ENCODE peak calls at places on chromosomes 13 and 19, in five cellular contexts. O is transverse colon, H is stomach, Z is GM12878, X is GM23338. C is an unnamed sample.

GRCh38 chr13:106567421-106568224 is at the start of gene ARGLU1:
- DNase-seq in O (peak; percentile 96), H (peak; percentile 94), Z (peak; percentile 64), X (peak; percentile 96), C (peak; percentile 85)

GRCh38 chr13:60482012-60482411 is 85.0 kb downstream of the TDRD3 start:
- DNase-seq in O (no peak), H (no peak), Z (no peak), X (no peak), C (no peak)

GRCh38 chr13:51689597-51689996 is 105.3 kb downstream of the WDFY2 start:
- DNase-seq in O (no peak), H (no peak), Z (no peak), X (no peak), C (no peak)

GRCh38 chr19:3397266-3398022 is 31.1 kb downstream of the NFIC start:
- DNase-seq in O (peak; percentile 44), H (peak; percentile 63), Z (no peak), X (peak; percentile 60), C (peak; percentile 59)

GRCh38 chr13:20525601-20526544 is at the start of gene CRYL1:
- DNase-seq in O (peak; percentile 85), H (peak; percentile 82), Z (peak; percentile 40), X (peak; percentile 60), C (no peak)

GRCh38 chr13:103161476-103161875 is 95.3 kb upstream of the SLC10A2 start:
- DNase-seq in O (no peak), H (no peak), Z (no peak), X (no peak), C (no peak)

GRCh38 chr13:46712524-46712923 is 84.4 kb downstream of the ESD start:
- DNase-seq in O (no peak), H (no peak), Z (no peak), X (peak; percentile 27), C (no peak)

GRCh38 chr13:86692291-86692690 is 893.1 kb upstream of the SLITRK6 start:
- DNase-seq in O (no peak), H (no peak), Z (no peak), X (no peak), C (no peak)

GRCh38 chr13:114112231-114112825 is 20.1 kb downstream of the RASA3 start:
- DNase-seq in O (peak; percentile 6), H (no peak), Z (no peak), X (no peak), C (no peak)

GRCh38 chr13:39855236-39855635 is 199.8 kb downstream of the COG6 start:
- DNase-seq in O (no peak), H (no peak), Z (no peak), X (no peak), C (no peak)

GRCh38 chr19:40143612-40144011 is 47.6 kb upstream of the MAP3K10 start:
- DNase-seq in O (peak; percentile 41), H (no peak), Z (no peak), X (peak; percentile 20), C (no peak)

GRCh38 chr19:1808395-1808731 is 3.7 kb downstream of the ATP8B3 start:
- DNase-seq in O (no peak), H (no peak), Z (no peak), X (no peak), C (no peak)

GRCh38 chr13:47594833-47595232 is 406.2 kb downstream of the SUCLA2 start:
- DNase-seq in O (no peak), H (no peak), Z (no peak), X (peak; percentile 41), C (no peak)

GRCh38 chr13:64074989-64075474 is 2659.4 kb upstream of the PCDH20 start:
- DNase-seq in O (no peak), H (peak; percentile 17), Z (no peak), X (no peak), C (no peak)

GRCh38 chr19:38291855-38292254 is 12.2 kb upstream of the C19orf33 start:
- DNase-seq in O (no peak), H (no peak), Z (no peak), X (no peak), C (no peak)
- TF ChIP-seq CTCF in O (no peak), H (no peak), Z (no peak), X (no peak), C (no peak)

DNA sequence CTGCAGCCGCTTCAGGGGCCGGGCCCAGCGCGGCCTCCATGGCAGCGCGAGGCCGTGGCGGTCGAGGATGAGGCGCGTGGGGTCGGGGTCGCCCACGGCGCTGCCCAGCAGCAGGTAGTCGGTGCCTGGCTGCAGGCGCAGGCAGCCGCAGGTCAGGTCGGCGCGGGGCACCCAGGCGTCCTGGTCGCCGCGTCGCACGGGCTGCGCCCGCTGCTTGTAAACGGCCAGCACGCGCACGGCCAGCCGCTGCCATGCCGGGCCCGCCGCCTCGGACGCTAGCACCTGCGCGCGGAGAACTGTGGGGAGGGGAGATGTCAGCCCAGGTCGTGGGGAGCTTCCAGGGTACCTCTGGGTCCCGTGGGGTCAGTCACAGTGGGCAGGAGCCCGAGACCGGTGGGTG is 11.1 kb downstream of the NTN5 start:
- DNase-seq in O (no peak), H (no peak), Z (no peak), X (no peak), C (no peak)
- TF ChIP-seq POLR2AphosphoS5 in O (no peak), H (no peak), Z (no peak), X (no peak), C (no peak)

DNA sequence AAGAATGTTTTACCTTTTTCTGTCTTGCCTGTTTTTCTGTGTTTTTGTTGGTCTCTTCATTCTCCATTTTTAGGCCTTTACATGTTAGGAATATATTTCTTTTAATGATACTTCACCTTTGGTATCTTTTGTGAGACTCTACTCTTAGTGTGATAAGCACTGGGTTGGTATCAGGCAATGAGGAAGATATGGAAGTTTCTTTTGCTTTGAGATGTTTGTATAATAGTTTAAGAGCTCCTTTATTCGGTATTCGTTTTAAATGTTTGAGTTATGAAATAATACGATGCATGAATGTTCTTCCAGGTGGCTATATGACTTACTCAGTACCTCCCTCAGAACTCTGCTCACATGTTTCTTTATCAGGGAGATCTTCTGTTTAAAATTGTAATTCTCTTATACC is 144.8 kb downstream of the PDS5B start:
- DNase-seq in O (no peak), H (no peak), Z (no peak), X (no peak), C (no peak)
- H3K27ac ChIP-seq in O (no peak overlapping the region), H (peak overlapping the region; percentile 25), Z (no peak overlapping the region), X (no peak overlapping the region), C (no peak overlapping the region)

GRCh38 chr19:47430041-47430802 is 10.9 kb upstream of the MEIS3 start:
- DNase-seq in O (peak; percentile 64), H (peak; percentile 53), Z (no peak), X (peak; percentile 79), C (no peak)
- TF ChIP-seq CTCF in O (peak; percentile 2), H (peak; percentile 11), Z (no peak), X (peak; percentile 66), C (peak; percentile 56)

GRCh38 chr19:17129377-17129776 is 53.8 kb downstream of the MYO9B start:
- DNase-seq in O (no peak), H (no peak), Z (no peak), X (no peak), C (no peak)

GRCh38 chr19:17125728-17126677 is 50.4 kb downstream of the MYO9B start:
- DNase-seq in O (peak; percentile 68), H (peak; percentile 47), Z (peak; percentile 79), X (peak; percentile 41), C (no peak)

GRCh38 chr19:17128403-17128802 is 52.8 kb downstream of the MYO9B start:
- DNase-seq in O (no peak), H (no peak), Z (no peak), X (no peak), C (no peak)

GRCh38 chr19:17127671-17128070 is 52.1 kb downstream of the MYO9B start:
- DNase-seq in O (no peak), H (no peak), Z (no peak), X (no peak), C (no peak)

GRCh38 chr19:17128820-17129219 is 53.2 kb downstream of the MYO9B start:
- DNase-seq in O (no peak), H (no peak), Z (no peak), X (no peak), C (no peak)
- TF ChIP-seq POLR2AphosphoS5 in O (no peak), H (no peak), Z (no peak), X (no peak), C (no peak)

C was measured in breast epithelium.